ENCODE peak calls at places on chromosomes 16 and 17, in eight cellular contexts. O, J, Q, Y, U, X, T and M are unnamed samples.

GRCh38 chr17:58363457-58364185 is 11.6 kb upstream of the SUPT4H1 start:
- DNase-seq in O (no peak), J (no peak), Q (no peak), Y (no peak), U (no peak), X (no peak), T (no peak), M (no peak)

GRCh38 chr16:49833796-49834195 is 22.1 kb downstream of the ZNF423 start:
- DNase-seq in O (no peak), J (no peak), Q (no peak), Y (no peak), U (no peak), X (no peak), T (no peak), M (no peak)

GRCh38 chr17:73340093-73340596 is 28.3 kb upstream of the CDC42EP4 start:
- DNase-seq in O (no peak), J (peak; percentile 98), Q (no peak), Y (no peak), U (no peak), X (no peak), T (peak; percentile 93), M (no peak)

GRCh38 chr17:41666708-41667279 is 21.9 kb upstream of the EIF1 start:
- DNase-seq in O (peak; percentile 71), J (peak; percentile 69), Q (peak; percentile 89), Y (peak; percentile 89), U (peak; percentile 90), X (peak; percentile 84), T (peak; percentile 88), M (peak; percentile 89)

GRCh38 chr17:79997004-79997673 is 38.5 kb downstream of the TBC1D16 start:
- DNase-seq in O (no peak), J (no peak), Q (no peak), Y (peak; percentile 75), U (no peak), X (peak; percentile 68), T (no peak), M (no peak)

GRCh38 chr17:13153036-13153435 is 135.2 kb upstream of the ELAC2 start:
- DNase-seq in O (no peak), J (no peak), Q (no peak), Y (no peak), U (no peak), X (no peak), T (peak; percentile 10), M (no peak)

GRCh38 chr17:77681820-77682219 is 276.7 kb upstream of the TNRC6C start:
- DNase-seq in O (no peak), J (no peak), Q (peak; percentile 50), Y (no peak), U (no peak), X (no peak), T (peak; percentile 29), M (peak; percentile 24)

GRCh38 chr17:81684442-81684911 is 666 bp downstream of the HGS start:
- DNase-seq in O (no peak), J (peak; percentile 27), Q (no peak), Y (no peak), U (peak; percentile 55), X (no peak), T (no peak), M (no peak)

GRCh38 chr17:66803474-66803951 is 31.4 kb upstream of the CACNG5 start:
- DNase-seq in O (no peak), J (no peak), Q (no peak), Y (no peak), U (peak; percentile 61), X (no peak), T (no peak), M (no peak)

GRCh38 chr17:58396173-58396572 is 21.2 kb downstream of the RNF43 start:
- DNase-seq in O (no peak), J (no peak), Q (no peak), Y (no peak), U (no peak), X (no peak), T (no peak), M (no peak)